ENCODE peak calls at places on chromosomes 5 and 9, in six cellular contexts. L is brain microvascular endothelial cell, M is mesendoderm, Y is ovary, N is A549, W is cardiac muscle cell. U is an unnamed sample.

GRCh38 chr5:118326496-118327045 is 661.8 kb downstream of the DTWD2 start:
- DNase-seq in M (no peak), W (no peak), L (peak; percentile 70), Y (no peak), N (no peak), U (no peak)

GRCh38 chr5:83742089-83742488 is 21.4 kb upstream of the HAPLN1 start:
- DNase-seq in W (no peak), M (no peak), Y (no peak), L (no peak), N (no peak), U (no peak)

GRCh38 chr9:86682240-86682639 is 265.1 kb downstream of the GAS1 start:
- DNase-seq in M (no peak), N (no peak), L (no peak), Y (no peak), W (no peak), U (no peak)

GRCh38 chr5:115366223-115366622 is 69.8 kb upstream of the CCDC112 start:
- DNase-seq in M (peak; percentile 96), W (no peak), Y (no peak), N (peak; percentile 56), L (peak; percentile 96), U (no peak)

GRCh38 chr5:178589180-178590140 is 733 bp downstream of the COL23A1 start:
- DNase-seq in M (peak; percentile 65), N (no peak), L (no peak), W (peak; percentile 84), Y (no peak), U (peak; percentile 55)

GRCh38 chr5:179827684-179828083 is 7.0 kb downstream of the SQSTM1 start:
- DNase-seq in M (no peak), N (peak; percentile 50), W (no peak), Y (peak; percentile 25), L (peak; percentile 53), U (no peak)

GRCh38 chr5:36530249-36530648 is 76.2 kb upstream of the SLC1A3 start:
- DNase-seq in L (no peak), W (no peak), Y (no peak), M (peak; percentile 24), N (no peak), U (no peak)

GRCh38 chr9:70043689-70044449 is at the start of gene MAMDC2:
- DNase-seq in W (peak; percentile 81), L (no peak), N (no peak), M (peak; percentile 73), Y (peak; percentile 69), U (peak; percentile 66)

GRCh38 chr9:81499571-81499970 is 189.8 kb downstream of the TLE1 start:
- DNase-seq in W (no peak), Y (no peak), N (no peak), M (no peak), L (no peak), U (no peak)

GRCh38 chr5:179123109-179123426 is 62.9 kb downstream of the ZNF354C start:
- DNase-seq in L (no peak), W (no peak), Y (no peak), M (no peak), N (no peak), U (no peak)

GRCh38 chr5:170974487-170974886 is 112.7 kb downstream of the RANBP17 start:
- DNase-seq in M (no peak), Y (no peak), L (no peak), W (no peak), N (no peak), U (no peak)

GRCh38 chr9:127452481-127453092 is 1.3 kb downstream of the LRSAM1 start:
- DNase-seq in W (peak; percentile 57), L (no peak), M (no peak), Y (peak; percentile 55), N (no peak), U (no peak)

GRCh38 chr9:121686930-121687541 is 35.6 kb downstream of the DAB2IP start:
- DNase-seq in N (peak; percentile 79), W (peak; percentile 73), M (peak; percentile 85), L (peak; percentile 71), Y (peak; percentile 88), U (peak; percentile 94)

GRCh38 chr9:129176786-129177442 is 1.1 kb downstream of the IER5L start:
- DNase-seq in L (peak; percentile 20), Y (peak; percentile 66), N (no peak), M (no peak), W (peak; percentile 65), U (peak; percentile 76)

GRCh38 chr9:117957267-117957666 is 253.1 kb downstream of the TLR4 start:
- DNase-seq in N (no peak), W (no peak), M (no peak), Y (no peak), L (no peak), U (no peak)

GRCh38 chr5:159788835-159789331 is 127.4 kb upstream of the ADRA1B start:
- DNase-seq in N (no peak), L (no peak), W (no peak), Y (peak; percentile 28), M (no peak), U (no peak)

GRCh38 chr5:153678617-153679329 is 188.3 kb downstream of the GRIA1 start:
- DNase-seq in L (no peak), M (no peak), N (no peak), Y (no peak), W (no peak), U (no peak)
- H3K27ac ChIP-seq in L (no peak overlapping the region), M (no peak overlapping the region), N (no peak overlapping the region), Y (no peak overlapping the region), W (no peak overlapping the region), U (no peak overlapping the region)

GRCh38 chr9:33248606-33249005 is 8.6 kb downstream of the SPINK4 start:
- DNase-seq in L (no peak), M (no peak), Y (no peak), W (no peak), N (no peak), U (no peak)

GRCh38 chr9:33246269-33246860 is 6.4 kb downstream of the SPINK4 start:
- DNase-seq in W (no peak), L (no peak), Y (no peak), M (no peak), N (no peak), U (no peak)

GRCh38 chr9:33249983-33250382 is 10.0 kb downstream of the SPINK4 start:
- DNase-seq in M (no peak), Y (no peak), W (no peak), L (no peak), N (no peak), U (no peak)

GRCh38 chr9:33250458-33250995 is 10.6 kb downstream of the SPINK4 start:
- DNase-seq in Y (no peak), W (no peak), L (peak; percentile 49), M (no peak), N (no peak), U (no peak)

DNA sequence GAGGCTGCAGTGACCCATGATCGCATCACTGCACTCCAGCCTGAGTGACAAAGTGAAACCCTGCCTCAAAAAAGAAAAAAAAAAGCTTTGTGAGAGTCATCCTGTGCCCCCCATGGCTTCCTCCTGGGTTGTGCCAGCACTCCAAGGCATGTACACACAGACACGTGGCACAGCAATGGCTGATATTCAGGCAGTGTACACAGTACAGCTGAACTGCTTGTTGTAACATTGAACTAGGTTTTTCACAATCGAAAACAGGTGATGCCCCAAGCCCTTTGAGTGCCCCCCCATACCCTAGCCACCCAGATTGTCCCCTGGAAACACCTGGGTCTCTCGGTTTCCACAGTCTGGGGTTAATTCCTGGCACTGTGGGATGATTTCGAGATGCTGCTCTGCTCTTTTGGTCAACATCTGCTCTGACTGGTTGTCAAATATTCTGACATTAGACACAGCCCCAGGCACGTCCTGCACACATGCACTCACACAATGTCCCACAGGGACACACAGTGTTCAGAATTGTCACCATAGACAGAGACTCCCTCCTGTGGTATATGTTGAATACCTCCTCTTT is 9.2 kb downstream of the SPINK4 start:
- DNase-seq in N (no peak), W (no peak), M (no peak), Y (no peak), L (no peak), U (no peak)
- H3K27ac ChIP-seq in N (no peak overlapping the region), W (no peak overlapping the region), M (no peak overlapping the region), Y (no peak overlapping the region), L (no peak overlapping the region), U (no peak overlapping the region)

GRCh38 chr5:150603052-150603451 is 37.4 kb upstream of the SYNPO start:
- DNase-seq in Y (no peak), M (no peak), N (no peak), L (no peak), W (peak; percentile 81), U (peak; percentile 43)
- H3K27ac ChIP-seq in Y (peak overlapping the region; percentile 31), M (no peak overlapping the region), N (no peak overlapping the region), L (no peak overlapping the region), W (peak overlapping the region; percentile 49), U (peak overlapping the region; percentile 85)

GRCh38 chr5:73663860-73664240 is 37.9 kb downstream of the ARHGEF28 start:
- DNase-seq in M (no peak), W (no peak), Y (no peak), N (no peak), L (no peak), U (no peak)
- H3K27ac ChIP-seq in M (no peak overlapping the region), W (no peak overlapping the region), Y (no peak overlapping the region), N (peak overlapping the region; percentile 46), L (no peak overlapping the region), U (no peak overlapping the region)

GRCh38 chr9:134413112-134413715 is 87.0 kb downstream of the RXRA start:
- DNase-seq in M (no peak), Y (no peak), L (no peak), N (no peak), W (no peak), U (no peak)
- H3K27ac ChIP-seq in M (no peak overlapping the region), Y (no peak overlapping the region), L (no peak overlapping the region), N (peak overlapping the region; percentile 80), W (no peak overlapping the region), U (no peak overlapping the region)

GRCh38 chr5:71586941-71587708 is at the start of gene MCCC2:
- DNase-seq in N (peak; percentile 92), Y (peak; percentile 96), W (peak; percentile 97), M (peak; percentile 99), L (peak; percentile 96), U (peak; percentile 99)

GRCh38 chr5:71588533-71588885 is 1.4 kb downstream of the MCCC2 start:
- DNase-seq in M (no peak), L (no peak), N (no peak), Y (no peak), W (no peak), U (no peak)

GRCh38 chr5:71587709-71588532 is 781 bp downstream of the MCCC2 start:
- DNase-seq in W (no peak), M (no peak), L (no peak), Y (no peak), N (no peak), U (no peak)

GRCh38 chr5:71586052-71586940 is 844 bp upstream of the MCCC2 start:
- DNase-seq in M (no peak), W (peak; percentile 49), L (no peak), N (no peak), Y (peak; percentile 22), U (no peak)

GRCh38 chr5:71582945-71583584 is 4.1 kb upstream of the MCCC2 start:
- DNase-seq in M (no peak), N (no peak), W (no peak), Y (no peak), L (no peak), U (no peak)
- H3K27ac ChIP-seq in M (no peak overlapping the region), N (no peak overlapping the region), W (no peak overlapping the region), Y (no peak overlapping the region), L (no peak overlapping the region), U (peak overlapping the region; percentile 79)